ENCODE peak calls at places on chromosomes 12 and 14, in ten cellular contexts. F, I, S, C, L, P, R, G, V and K are unnamed samples.

GRCh38 chr12:76927170-76927784 is 48.5 kb upstream of the CSRP2 start:
- DNase-seq in I (no peak), G (peak; percentile 18), C (peak; percentile 54), F (no peak), P (peak; percentile 11), R (no peak), V (peak; percentile 54), L (peak; percentile 53), S (peak; percentile 8), K (no peak)

GRCh38 chr12:128168273-128168672 is 98.7 kb upstream of the TMEM132C start:
- DNase-seq in L (no peak), P (no peak), V (no peak), F (no peak), I (no peak), G (no peak), C (no peak), R (no peak), S (no peak), K (no peak)

GRCh38 chr14:67428501-67429031 is 16.6 kb upstream of the PLEK2 start:
- DNase-seq in V (peak; percentile 22), S (no peak), I (no peak), R (no peak), G (no peak), F (no peak), C (no peak), L (peak; percentile 73), P (no peak), K (no peak)

GRCh38 chr14:70601162-70601561 is 707 bp upstream of the MED6 start:
- DNase-seq in V (no peak), I (no peak), R (no peak), C (no peak), L (no peak), F (no peak), P (no peak), G (no peak), S (no peak), K (no peak)

GRCh38 chr12:107264667-107265066 is 171.3 kb upstream of the CRY1 start:
- DNase-seq in I (no peak), V (no peak), G (no peak), S (no peak), L (no peak), C (no peak), P (no peak), R (no peak), F (no peak), K (no peak)

GRCh38 chr12:54036620-54037359 is 3.9 kb downstream of the HOXC5 start:
- DNase-seq in R (no peak), L (no peak), C (peak; percentile 62), V (no peak), P (no peak), S (peak; percentile 56), I (no peak), F (no peak), G (no peak), K (no peak)

GRCh38 chr12:10557766-10558165 is 52.1 kb downstream of the EIF2S3B start:
- DNase-seq in I (no peak), C (no peak), P (no peak), S (no peak), F (no peak), G (no peak), R (no peak), L (no peak), V (no peak), K (no peak)

GRCh38 chr12:120290541-120291312 is 976 bp downstream of the RNU4-2 start:
- DNase-seq in S (peak; percentile 25), V (no peak), F (no peak), C (peak; percentile 73), P (peak; percentile 24), I (peak; percentile 50), R (no peak), G (no peak), L (peak; percentile 56), K (peak; percentile 33)

DNA sequence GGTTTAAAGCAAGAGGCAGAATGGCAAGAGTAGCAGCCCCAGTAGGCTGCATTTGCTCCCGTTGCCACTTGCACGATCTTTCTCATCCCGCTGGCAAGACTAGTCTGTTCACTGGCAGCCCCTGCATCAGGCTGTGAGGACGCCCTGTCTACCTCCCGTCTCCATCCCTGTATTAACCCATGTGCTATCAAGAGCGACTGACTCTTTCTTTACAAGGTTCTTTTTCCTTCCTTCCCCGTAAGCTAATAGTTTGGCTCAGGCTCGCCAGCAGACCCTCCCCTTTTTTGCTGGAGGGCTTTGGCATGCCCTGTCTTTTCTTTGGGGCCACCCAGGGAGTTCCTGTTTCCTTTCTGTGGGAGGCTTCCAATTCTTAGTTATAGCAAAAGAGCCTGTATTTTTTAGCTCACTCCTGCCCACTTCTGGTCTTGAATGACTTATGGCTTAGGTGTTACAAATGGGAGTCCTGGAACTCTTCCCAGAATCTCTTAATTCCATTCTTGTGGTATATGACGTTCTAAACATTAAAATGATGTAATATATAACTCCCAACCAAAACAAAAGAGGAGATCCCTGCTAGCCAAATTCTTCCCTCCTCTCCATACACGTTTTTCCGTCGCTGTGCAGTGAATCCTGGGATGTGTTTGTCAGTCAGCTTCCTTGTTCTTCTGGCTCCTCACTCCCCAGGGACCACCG is 149.0 kb downstream of the PRKCH start:
- DNase-seq in L (no peak), C (peak; percentile 81), P (no peak), I (no peak), G (peak; percentile 48), F (no peak), R (no peak), S (no peak), V (no peak), K (peak; percentile 27)
- H3K27ac ChIP-seq in L (peak overlapping the region; percentile 67), C (peak overlapping the region; percentile 61), P (peak overlapping the region; percentile 28), I (peak overlapping the region; percentile 99), G (peak overlapping the region; percentile 90), F (peak overlapping the region; percentile 60), R (peak overlapping the region; percentile 41), S (peak overlapping the region; percentile 95), V (peak overlapping the region; percentile 67), K (peak overlapping the region; percentile 90)

DNA sequence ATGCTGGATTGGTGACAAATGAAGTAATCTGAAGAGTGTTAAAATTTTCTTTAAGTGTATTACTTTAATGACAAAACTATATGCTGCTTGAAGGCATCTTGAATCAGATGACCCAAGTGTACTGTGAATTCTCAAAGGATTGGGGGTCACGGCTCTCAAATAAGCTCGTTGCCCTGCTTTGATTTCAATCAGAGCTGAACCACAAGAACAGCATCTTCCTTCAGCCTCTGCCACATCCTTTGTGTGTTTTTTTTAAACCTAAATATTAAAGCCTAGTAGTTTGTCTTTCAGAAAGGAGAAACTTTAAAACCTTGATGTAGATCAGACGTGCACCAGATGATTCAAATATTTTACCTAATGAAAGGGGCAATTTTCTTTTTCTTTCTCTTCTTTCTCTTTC is 11.7 kb downstream of the ELK3 start:
- DNase-seq in I (no peak), P (no peak), C (no peak), F (no peak), R (no peak), V (no peak), S (no peak), L (no peak), G (no peak), K (no peak)
- H3K27ac ChIP-seq in I (no peak overlapping the region), P (no peak overlapping the region), C (no peak overlapping the region), F (no peak overlapping the region), R (no peak overlapping the region), V (no peak overlapping the region), S (no peak overlapping the region), L (no peak overlapping the region), G (peak overlapping the region; percentile 84), K (no peak overlapping the region)

DNA sequence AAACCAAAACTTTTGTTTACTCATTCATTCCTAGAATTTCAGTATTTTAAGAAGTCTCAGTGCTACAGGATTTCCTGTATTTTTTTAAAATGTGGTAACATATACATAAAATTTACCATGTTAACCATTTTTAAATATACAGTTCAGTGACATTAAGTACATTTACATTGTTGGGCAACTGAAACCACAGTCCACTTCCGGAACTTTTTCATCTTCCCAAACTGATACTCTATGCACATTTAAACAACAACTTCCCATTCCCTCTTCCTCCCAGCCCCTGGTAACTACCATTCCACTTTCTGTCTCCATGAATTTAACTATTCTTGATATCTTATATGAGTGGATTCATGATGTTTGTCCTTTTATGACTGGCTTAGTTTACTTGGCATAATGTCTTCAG is 30.4 kb downstream of the PDE3A start:
- DNase-seq in V (no peak), R (no peak), I (no peak), L (no peak), P (no peak), S (no peak), F (no peak), C (no peak), G (no peak), K (no peak)
- H3K27ac ChIP-seq in V (no peak overlapping the region), R (no peak overlapping the region), I (no peak overlapping the region), L (no peak overlapping the region), P (no peak overlapping the region), S (no peak overlapping the region), F (no peak overlapping the region), C (no peak overlapping the region), G (peak overlapping the region; percentile 83), K (peak overlapping the region; percentile 33)

DNA sequence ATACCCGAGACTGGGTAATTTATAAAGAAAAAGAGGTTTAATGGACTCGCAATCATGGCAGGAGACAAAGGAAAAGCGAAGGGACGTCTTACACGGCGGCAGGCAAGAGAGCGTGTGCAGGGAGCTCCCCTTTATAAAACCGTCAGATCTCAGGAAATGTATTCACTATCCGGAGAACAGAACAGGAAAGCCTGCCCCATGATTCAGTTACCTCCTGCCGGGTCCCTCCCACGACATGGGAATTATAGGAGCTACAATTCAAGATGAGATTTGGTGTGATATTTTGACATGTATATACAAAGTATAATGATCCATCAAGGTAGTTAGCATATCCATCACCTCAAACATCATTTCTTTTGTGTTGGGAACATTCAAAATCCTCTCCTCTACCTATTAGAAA is 2.3 kb upstream of the CDCA4 start:
- DNase-seq in L (no peak), P (no peak), G (no peak), S (no peak), F (no peak), C (no peak), R (no peak), I (no peak), V (no peak), K (no peak)
- H3K27ac ChIP-seq in L (no peak overlapping the region), P (no peak overlapping the region), G (no peak overlapping the region), S (peak overlapping the region; percentile 97), F (no peak overlapping the region), C (peak overlapping the region; percentile 75), R (no peak overlapping the region), I (no peak overlapping the region), V (no peak overlapping the region), K (no peak overlapping the region)

GRCh38 chr12:33111850-33112249 is 215.3 kb upstream of the PKP2 start:
- DNase-seq in I (no peak), C (no peak), R (no peak), P (no peak), L (no peak), V (no peak), S (no peak), G (no peak), F (no peak), K (no peak)

GRCh38 chr12:33115716-33116115 is 219.1 kb upstream of the PKP2 start:
- DNase-seq in V (no peak), F (no peak), P (no peak), R (no peak), L (no peak), C (no peak), G (no peak), S (no peak), I (no peak), K (no peak)

GRCh38 chr12:33116284-33116683 is 219.7 kb upstream of the PKP2 start:
- DNase-seq in G (no peak), I (no peak), P (no peak), S (no peak), R (no peak), F (no peak), L (no peak), V (peak; percentile 13), C (no peak), K (no peak)
- H3K27ac ChIP-seq in G (no peak overlapping the region), I (no peak overlapping the region), P (no peak overlapping the region), S (no peak overlapping the region), R (no peak overlapping the region), F (no peak overlapping the region), L (no peak overlapping the region), V (no peak overlapping the region), C (no peak overlapping the region), K (no peak overlapping the region)